ENCODE peak calls at places on chromosomes 6 and 20, in six cellular contexts. U is endodermal cell, X is K562, H is adrenal gland, P is kidney, Q is tibial artery. B is an unnamed sample. For H3K4me1, the result is how much of the 10 kb centered on the place peaks cover.

GRCh38 chr6:11888725-11889124 is 110.1 kb upstream of the ADTRP start:
- DNase-seq in U (no peak), X (no peak), H (no peak), P (no peak), Q (no peak), B (no peak)

GRCh38 chr6:158487495-158487894 is 72.4 kb upstream of the TMEM181 start:
- DNase-seq in U (no peak), X (no peak), H (no peak), P (no peak), Q (no peak), B (no peak)

GRCh38 chr6:48101277-48101676 is 9.7 kb downstream of the PTCHD4 start:
- DNase-seq in U (no peak), X (no peak), H (no peak), P (no peak), Q (no peak), B (no peak)

GRCh38 chr20:6909608-6910007 is 142.1 kb downstream of the BMP2 start:
- DNase-seq in U (no peak), X (no peak), H (no peak), P (no peak), Q (no peak), B (no peak)

GRCh38 chr6:144644776-144645175 is 359.6 kb downstream of the UTRN start:
- DNase-seq in U (no peak), X (no peak), H (no peak), P (no peak), Q (no peak), B (no peak)

GRCh38 chr6:97068211-97068610 is 143.7 kb downstream of the KLHL32 start:
- DNase-seq in U (no peak), X (peak), H (no peak), P (no peak), Q (no peak), B (no peak)

GRCh38 chr6:129491436-129491835 is 218.5 kb downstream of the ARHGAP18 start:
- DNase-seq in U (no peak), X (no peak), H (no peak), P (no peak), Q (no peak), B (no peak)

GRCh38 chr6:11366934-11367637 is 134.6 kb upstream of the NEDD9 start:
- DNase-seq in U (peak), X (no peak), H (no peak), P (no peak), Q (no peak), B (no peak)

GRCh38 chr20:22513574-22513973 is 70.8 kb downstream of the FOXA2 start:
- DNase-seq in U (no peak), X (no peak), H (no peak), P (no peak), Q (no peak), B (no peak)

GRCh38 chr6:135774006-135774405 is 77.5 kb upstream of the PDE7B start:
- DNase-seq in U (no peak), X (no peak), H (no peak), P (no peak), Q (no peak), B (no peak)

GRCh38 chr20:52649727-52650126 is 322.4 kb upstream of the TSHZ2 start:
- DNase-seq in U (no peak), X (no peak), H (no peak), P (no peak), Q (no peak), B (no peak)

GRCh38 chr20:47243906-47244305 is 112.6 kb downstream of the ZMYND8 start:
- DNase-seq in U (no peak), X (no peak), H (no peak), P (no peak), Q (no peak), B (no peak)

GRCh38 chr6:133671376-133671775 is 217.5 kb upstream of the TCF21 start:
- DNase-seq in U (no peak), X (no peak), H (no peak), P (no peak), Q (no peak), B (no peak)

GRCh38 chr6:39999006-39999867 is 65.0 kb upstream of the MOCS1 start:
- DNase-seq in U (no peak), X (no peak), H (no peak), P (no peak), Q (no peak), B (no peak)

GRCh38 chr20:57258055-57258454 is 8.4 kb downstream of the BMP7 start:
- DNase-seq in U (no peak), X (no peak), H (no peak), P (no peak), Q (no peak), B (no peak)

GRCh38 chr20:61112515-61112914 is 139.5 kb upstream of the CDH4 start:
- DNase-seq in U (no peak), X (no peak), H (no peak), P (no peak), Q (no peak), B (no peak)

GRCh38 chr20:20017001-20017851 is at the start of gene NAA20:
- DNase-seq in U (peak), X (peak), H (peak), P (peak), Q (peak), B (peak)

GRCh38 chr20:20021835-20022234 is 4.7 kb downstream of the NAA20 start:
- DNase-seq in U (no peak), X (no peak), H (no peak), P (no peak), Q (no peak), B (no peak)

GRCh38 chr20:20017852-20018245 is 687 bp downstream of the NAA20 start:
- DNase-seq in U (no peak), X (no peak), H (no peak), P (no peak), Q (no peak), B (no peak)

GRCh38 chr20:20019123-20019522 is 2.0 kb downstream of the NAA20 start:
- DNase-seq in U (no peak), X (no peak), H (no peak), P (no peak), Q (no peak), B (no peak)

GRCh38 chr20:20018366-20018765 is 1.2 kb downstream of the NAA20 start:
- DNase-seq in U (no peak), X (no peak), H (no peak), P (no peak), Q (no peak), B (no peak)
- H3K27ac ChIP-seq in U (no peak), X (no peak), H (no peak), P (no peak), Q (no peak), B (no peak)

GRCh38 chr6:108651287-108651686 is 90.6 kb downstream of the FOXO3 start:
- DNase-seq in U (no peak), X (no peak), H (no peak), P (no peak), Q (no peak), B (no peak)
- H3K4me1 ChIP-seq in U (under half), X (under half), H (half or more), P (under half), Q (half or more), B (half or more)

GRCh38 chr6:108655840-108656650 is 95.3 kb downstream of the FOXO3 start:
- DNase-seq in U (no peak), X (no peak), H (no peak), P (no peak), Q (peak), B (no peak)
- H3K27ac ChIP-seq in U (peak), X (no peak), H (no peak), P (peak), Q (peak), B (peak)

GRCh38 chr6:14729186-14729871 is 516.5 kb upstream of the JARID2 start:
- DNase-seq in U (peak), X (no peak), H (no peak), P (no peak), Q (no peak), B (no peak)
- H3K4me1 ChIP-seq in U (under half), X (under half), H (under half), P (under half), Q (under half), B (under half)

GRCh38 chr6:13988049-13988738 is 63.4 kb downstream of the RNF182 start:
- DNase-seq in U (no peak), X (no peak), H (no peak), P (no peak), Q (no peak), B (no peak)
- H3K27ac ChIP-seq in U (no peak), X (peak), H (no peak), P (no peak), Q (no peak), B (no peak)

DNA sequence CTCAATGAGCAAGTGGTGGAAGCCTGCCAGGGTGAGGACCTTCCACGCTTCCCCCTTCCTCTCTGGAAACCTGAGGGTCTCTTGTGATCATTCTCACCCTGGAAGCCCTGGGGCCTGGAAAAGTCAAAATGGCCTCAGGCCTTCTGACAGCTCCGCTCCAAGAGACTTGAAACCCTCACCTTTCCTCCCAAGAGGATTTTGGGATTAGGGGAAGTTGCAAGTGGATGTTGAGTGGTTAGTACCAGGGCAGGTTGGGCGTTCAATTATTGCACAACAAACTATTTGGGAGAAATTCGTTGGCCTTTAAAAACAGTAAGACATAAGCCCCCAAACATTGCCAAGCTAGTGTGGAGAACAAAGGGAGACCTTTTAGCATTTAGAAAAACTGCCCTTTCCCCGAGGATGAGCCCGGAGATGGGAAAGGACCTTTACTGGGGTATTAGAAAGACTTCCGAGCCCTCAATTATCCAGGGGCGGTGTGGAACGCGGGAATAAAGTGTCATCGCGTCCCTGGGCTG is 4.7 kb downstream of the NKX2-2 start:
- DNase-seq in U (no peak), X (no peak), H (no peak), P (no peak), Q (no peak), B (no peak)
- H3K4me1 ChIP-seq in U (under half), X (under half), H (under half), P (under half), Q (half or more), B (half or more)

GRCh38 chr6:38504996-38505395 is 134.7 kb downstream of the BTBD9 start:
- DNase-seq in U (no peak), X (no peak), H (no peak), P (no peak), Q (no peak), B (no peak)

GRCh38 chr6:38503940-38504682 is 135.6 kb downstream of the BTBD9 start:
- DNase-seq in U (no peak), X (no peak), H (no peak), P (no peak), Q (no peak), B (no peak)

GRCh38 chr6:38501931-38502330 is 137.8 kb downstream of the BTBD9 start:
- DNase-seq in U (no peak), X (no peak), H (no peak), P (no peak), Q (peak), B (no peak)

GRCh38 chr6:38502423-38502822 is 137.3 kb downstream of the BTBD9 start:
- DNase-seq in U (no peak), X (no peak), H (no peak), P (no peak), Q (no peak), B (no peak)

GRCh38 chr6:38503032-38503784 is 136.5 kb downstream of the BTBD9 start:
- DNase-seq in U (peak), X (no peak), H (no peak), P (no peak), Q (no peak), B (no peak)
- H3K27ac ChIP-seq in U (no peak), X (no peak), H (no peak), P (no peak), Q (no peak), B (no peak)

GRCh38 chr6:52672422-52673025 is 1.6 kb downstream of the TMEM14A start:
- DNase-seq in U (peak), X (peak), H (no peak), P (no peak), Q (no peak), B (no peak)
- H3K4me1 ChIP-seq in U (under half), X (under half), H (under half), P (under half), Q (under half), B (under half)

GRCh38 chr6:57162516-57162915 is 9.6 kb upstream of the BAG2 start:
- DNase-seq in U (no peak), X (no peak), H (no peak), P (no peak), Q (no peak), B (no peak)
- H3K27ac ChIP-seq in U (no peak), X (no peak), H (peak), P (no peak), Q (no peak), B (no peak)

GRCh38 chr20:3896853-3897252 is 7.7 kb downstream of the PANK2 start:
- DNase-seq in U (no peak), X (no peak), H (no peak), P (no peak), Q (peak), B (no peak)
- H3K4me1 ChIP-seq in U (under half), X (under half), H (half or more), P (under half), Q (under half), B (half or more)